ENCODE peak calls at places on chromosomes 5 and 9, in eight cellular contexts. G is heart right ventricle, M is GM10248, N is HTR-8/SVneo, W is HL-60, D is A549, O is SJSA1, S is stomach. Y is an unnamed sample.

GRCh38 chr9:137014776-137015539 is 13.1 kb downstream of the ABCA2 start:
- DNase-seq in G (no peak), M (no peak), N (no peak), W (no peak), D (no peak), O (no peak), S (no peak), Y (no peak)

GRCh38 chr5:69334793-69335268 is 2.2 kb upstream of the CCDC125 start:
- DNase-seq in G (peak; percentile 85), M (peak; percentile 79), N (peak; percentile 77), W (no peak), D (peak; percentile 85), O (peak; percentile 84), S (peak; percentile 91), Y (peak; percentile 94)

GRCh38 chr5:40687316-40687715 is 7.6 kb downstream of the PTGER4 start:
- DNase-seq in G (no peak), M (no peak), N (no peak), W (no peak), D (no peak), O (no peak), S (no peak), Y (no peak)

GRCh38 chr5:179111267-179112207 is 51.4 kb downstream of the ZNF354C start:
- DNase-seq in G (no peak), M (no peak), N (no peak), W (no peak), D (no peak), O (no peak), S (no peak), Y (no peak)

GRCh38 chr5:142981475-142981874 is 211.3 kb downstream of the ARHGAP26 start:
- DNase-seq in G (no peak), M (no peak), N (no peak), W (no peak), D (no peak), O (no peak), S (no peak), Y (no peak)

GRCh38 chr5:146515473-146516150 is 378 bp downstream of the GPR151 start:
- DNase-seq in G (no peak), M (no peak), N (no peak), W (no peak), D (no peak), O (no peak), S (no peak), Y (no peak)

GRCh38 chr5:80127037-80127642 is 92.0 kb downstream of the THBS4 start:
- DNase-seq in G (no peak), M (no peak), N (no peak), W (peak; percentile 72), D (no peak), O (no peak), S (no peak), Y (no peak)

GRCh38 chr5:158389786-158390185 is 530.8 kb upstream of the CLINT1 start:
- DNase-seq in G (no peak), M (no peak), N (no peak), W (no peak), D (no peak), O (no peak), S (no peak), Y (no peak)

GRCh38 chr5:34499001-34499734 is 157.0 kb upstream of the RAI14 start:
- DNase-seq in G (no peak), M (peak; percentile 37), N (no peak), W (peak; percentile 63), D (peak; percentile 31), O (peak; percentile 42), S (no peak), Y (no peak)

GRCh38 chr9:34498511-34498910 is 24.3 kb downstream of the ENHO start:
- DNase-seq in G (no peak), M (no peak), N (no peak), W (no peak), D (no peak), O (no peak), S (no peak), Y (no peak)

GRCh38 chr9:113992994-113993393 is 85.1 kb downstream of the AMBP start:
- DNase-seq in G (no peak), M (no peak), N (no peak), W (no peak), D (no peak), O (no peak), S (no peak), Y (no peak)

GRCh38 chr5:151741678-151742423 is 16.6 kb downstream of the ATOX1 start:
- DNase-seq in G (no peak), M (no peak), N (no peak), W (no peak), D (no peak), O (peak; percentile 76), S (no peak), Y (no peak)

GRCh38 chr5:75089137-75089536 is 36.8 kb upstream of the GCNT4 start:
- DNase-seq in G (no peak), M (no peak), N (no peak), W (no peak), D (no peak), O (no peak), S (no peak), Y (no peak)

GRCh38 chr5:93790401-93790800 is 49.0 kb upstream of the POU5F2 start:
- DNase-seq in G (no peak), M (no peak), N (no peak), W (no peak), D (no peak), O (no peak), S (no peak), Y (no peak)

GRCh38 chr5:121962347-121962670 is 534 bp downstream of the SRFBP1 start:
- DNase-seq in G (no peak), M (peak; percentile 16), N (no peak), W (no peak), D (no peak), O (no peak), S (no peak), Y (no peak)

GRCh38 chr9:79477955-79478751 is 93.6 kb upstream of the TLE4 start:
- DNase-seq in G (peak; percentile 8), M (peak; percentile 12), N (peak; percentile 6), W (no peak), D (peak; percentile 19), O (peak; percentile 51), S (no peak), Y (no peak)

GRCh38 chr9:124102363-124102762 is 90.8 kb downstream of the LHX2 start:
- DNase-seq in G (no peak), M (no peak), N (no peak), W (no peak), D (no peak), O (no peak), S (no peak), Y (no peak)

GRCh38 chr5:51387854-51388320 is 4.6 kb downstream of the ISL1 start:
- DNase-seq in G (no peak), M (no peak), N (no peak), W (no peak), D (no peak), O (no peak), S (peak; percentile 52), Y (no peak)

GRCh38 chr9:20980713-20981481 is 50.5 kb downstream of the HACD4 start:
- DNase-seq in G (no peak), M (peak; percentile 26), N (no peak), W (no peak), D (no peak), O (no peak), S (no peak), Y (no peak)

GRCh38 chr9:97557606-97558095 is 56.2 kb downstream of the TMOD1 start:
- DNase-seq in G (peak; percentile 72), M (no peak), N (no peak), W (no peak), D (no peak), O (no peak), S (peak; percentile 78), Y (peak; percentile 86)

GRCh38 chr5:6274846-6275543 is 103.4 kb downstream of the MED10 start:
- DNase-seq in G (no peak), M (no peak), N (no peak), W (no peak), D (no peak), O (no peak), S (no peak), Y (no peak)

GRCh38 chr9:38359689-38360385 is 32.7 kb upstream of the ALDH1B1 start:
- DNase-seq in G (no peak), M (no peak), N (no peak), W (no peak), D (no peak), O (no peak), S (no peak), Y (no peak)

GRCh38 chr5:73197637-73198257 is 24.8 kb downstream of the TMEM174 start:
- DNase-seq in G (no peak), M (no peak), N (no peak), W (no peak), D (no peak), O (no peak), S (no peak), Y (no peak)

GRCh38 chr5:20229286-20230005 is 241.4 kb upstream of the CDH18 start:
- DNase-seq in G (no peak), M (no peak), N (no peak), W (no peak), D (no peak), O (no peak), S (no peak), Y (no peak)

Y was measured in left ventricle myocardium superior.